ENCODE peak calls at places on chromosome 17, in eight cellular contexts. U, J, Z, L, D, A, M and E are unnamed samples.

GRCh38 chr17:4588862-4589625 is 4.7 kb downstream of the SMTNL2 start:
- DNase-seq in U (no peak), J (no peak), Z (no peak), L (no peak), D (no peak), A (no peak), M (no peak), E (no peak)

GRCh38 chr17:79388556-79389295 is 222.1 kb downstream of the RBFOX3 start:
- DNase-seq in U (peak), J (no peak), Z (peak), L (peak), D (peak), A (peak), M (peak), E (peak)

GRCh38 chr17:69286257-69286656 is 40.7 kb downstream of the ABCA5 start:
- DNase-seq in U (peak), J (no peak), Z (peak), L (no peak), D (no peak), A (no peak), M (peak), E (no peak)

GRCh38 chr17:68600881-68601564 is at the start of gene FAM20A:
- DNase-seq in U (no peak), J (no peak), Z (no peak), L (no peak), D (peak), A (no peak), M (no peak), E (peak)

GRCh38 chr17:36149296-36149820 is 27.1 kb downstream of the TBC1D3B start:
- DNase-seq in U (no peak), J (peak), Z (no peak), L (peak), D (no peak), A (no peak), M (no peak), E (no peak)

GRCh38 chr17:18925187-18925586 is 26.8 kb upstream of the SLC5A10 start:
- DNase-seq in U (no peak), J (no peak), Z (no peak), L (no peak), D (no peak), A (peak), M (no peak), E (no peak)

GRCh38 chr17:16052486-16052885 is 52.9 kb downstream of the TTC19 start:
- DNase-seq in U (no peak), J (no peak), Z (no peak), L (no peak), D (no peak), A (no peak), M (no peak), E (no peak)

GRCh38 chr17:2396568-2397246 is 4.2 kb downstream of the MNT start:
- DNase-seq in U (peak), J (peak), Z (peak), L (peak), D (peak), A (peak), M (peak), E (peak)

GRCh38 chr17:68909066-68909465 is 46.1 kb downstream of the ABCA8 start:
- DNase-seq in U (peak), J (peak), Z (peak), L (peak), D (no peak), A (peak), M (peak), E (no peak)

GRCh38 chr17:222172-222571 is 40.7 kb upstream of the DOC2B start:
- DNase-seq in U (no peak), J (no peak), Z (no peak), L (no peak), D (no peak), A (no peak), M (no peak), E (no peak)

GRCh38 chr17:37743875-37744632 is 805 bp downstream of the HNF1B start:
- DNase-seq in U (no peak), J (no peak), Z (no peak), L (no peak), D (peak), A (no peak), M (peak), E (peak)
- TF ChIP-seq CTCF in U (no peak), J (no peak), Z (no peak), L (no peak), D (no peak), A (no peak), M (no peak), E (no peak)

GRCh38 chr17:30956764-30957374 is 14.0 kb upstream of the RNF135 start:
- DNase-seq in U (no peak), J (no peak), Z (no peak), L (no peak), D (peak), A (no peak), M (no peak), E (no peak)
- TF ChIP-seq CTCF in U (no peak), J (no peak), Z (no peak), L (no peak), D (no peak), A (peak), M (no peak), E (no peak)

DNA sequence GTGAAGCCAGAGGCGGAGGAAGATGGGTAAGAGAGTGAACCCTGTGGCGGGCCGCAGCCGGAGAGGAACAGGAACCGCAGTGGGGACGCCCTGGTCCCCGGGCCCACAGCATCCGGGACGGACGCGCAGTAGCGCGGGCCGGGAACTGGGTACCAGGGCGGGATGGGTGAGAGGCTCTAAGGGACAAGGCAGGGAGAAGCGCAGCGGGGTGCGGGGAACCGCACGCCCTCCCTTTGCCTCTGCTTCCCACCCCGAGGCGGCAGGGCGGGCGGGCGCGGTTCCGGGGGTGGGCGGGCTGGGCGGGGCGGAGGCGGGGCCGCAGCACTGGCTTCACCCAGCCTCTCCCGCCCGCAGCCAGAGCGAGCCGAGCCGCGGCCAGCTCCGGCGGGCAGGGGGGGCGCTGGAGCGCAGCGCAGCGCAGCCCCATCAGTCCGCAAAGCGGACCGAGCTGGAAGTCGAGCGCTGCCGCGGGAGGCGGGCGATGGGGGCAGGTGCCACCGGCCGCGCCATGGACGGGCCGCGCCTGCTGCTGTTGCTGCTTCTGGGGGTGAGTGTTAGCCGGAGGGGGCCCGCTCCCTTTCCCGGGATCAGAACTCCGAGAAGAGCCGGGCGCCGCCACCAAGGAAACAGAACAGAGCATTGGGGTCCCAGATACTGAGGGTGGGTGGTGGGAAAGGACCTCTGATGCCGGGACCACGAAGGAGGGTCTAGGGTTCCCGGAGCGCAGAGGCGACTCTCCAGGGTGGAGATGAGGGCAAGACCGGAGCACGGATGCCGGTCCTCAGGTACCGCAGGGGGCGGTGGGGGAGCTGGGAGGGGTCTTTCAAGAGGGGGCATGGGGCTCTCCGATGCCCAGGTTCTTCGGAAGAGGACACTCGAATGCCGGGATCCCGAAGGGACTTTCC is at the start of gene NGFR:
- DNase-seq in U (peak), J (no peak), Z (no peak), L (peak), D (peak), A (peak), M (peak), E (peak)
- TF ChIP-seq CTCF in U (peak), J (no peak), Z (peak), L (no peak), D (peak), A (peak), M (peak), E (no peak)

GRCh38 chr17:8223356-8224063 is 13.1 kb upstream of the AURKB start:
- DNase-seq in U (peak), J (peak), Z (no peak), L (peak), D (peak), A (peak), M (peak), E (peak)
- TF ChIP-seq CTCF in U (no peak), J (no peak), Z (no peak), L (peak), D (peak), A (peak), M (peak), E (no peak)

GRCh38 chr17:17401271-17401781 is 75.5 kb upstream of the MED9 start:
- DNase-seq in U (no peak), J (no peak), Z (no peak), L (peak), D (peak), A (peak), M (peak), E (no peak)
- TF ChIP-seq CTCF in U (no peak), J (no peak), Z (peak), L (peak), D (peak), A (peak), M (peak), E (no peak)

GRCh38 chr17:41962111-41962510 is 4.5 kb upstream of the CNP start:
- DNase-seq in U (no peak), J (no peak), Z (no peak), L (no peak), D (no peak), A (peak), M (no peak), E (no peak)

GRCh38 chr17:41959030-41959335 is 7.6 kb upstream of the CNP start:
- DNase-seq in U (no peak), J (no peak), Z (no peak), L (no peak), D (no peak), A (no peak), M (no peak), E (no peak)

GRCh38 chr17:41957869-41958231 is 8.7 kb upstream of the CNP start:
- DNase-seq in U (no peak), J (no peak), Z (no peak), L (no peak), D (no peak), A (no peak), M (no peak), E (no peak)

GRCh38 chr17:41957058-41957868 is 9.3 kb upstream of the CNP start:
- DNase-seq in U (no peak), J (no peak), Z (no peak), L (peak), D (peak), A (no peak), M (no peak), E (peak)

DNA sequence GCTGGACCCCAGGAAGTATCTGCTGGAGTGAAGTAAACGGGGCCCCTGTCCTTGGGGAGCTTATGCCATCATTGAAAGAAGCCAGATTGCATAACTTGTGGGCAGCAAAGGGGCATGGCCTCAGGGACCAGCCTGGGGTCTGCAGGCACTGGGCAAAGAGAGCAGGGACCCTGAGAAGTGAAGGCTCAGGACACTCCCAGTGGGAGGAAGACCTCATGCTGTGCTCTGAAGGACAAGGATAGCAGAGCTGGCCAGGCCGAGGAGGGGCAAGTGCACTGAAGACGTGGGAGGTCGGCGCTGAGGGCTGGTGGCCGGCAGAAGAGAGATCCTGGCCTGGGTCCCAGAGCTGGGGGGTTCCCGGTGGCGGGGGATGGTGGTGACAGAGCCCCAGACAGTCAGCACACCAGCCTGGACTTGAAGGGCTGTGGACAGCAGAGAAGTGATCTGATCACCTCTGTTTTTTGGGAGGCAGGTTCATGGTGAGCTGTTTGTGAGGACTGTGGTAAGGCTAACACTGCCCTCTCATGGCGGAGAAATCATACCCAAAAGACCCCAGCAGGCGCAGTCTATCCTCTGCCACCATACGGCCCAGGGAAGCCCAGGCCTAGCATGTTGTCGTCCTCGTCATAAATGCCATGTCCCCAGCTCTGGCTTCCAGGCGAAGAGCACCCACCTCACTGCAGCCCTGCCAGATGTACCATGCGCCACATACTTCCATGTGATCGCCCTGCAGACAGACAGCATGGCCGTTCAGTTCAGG is 7.1 kb upstream of the CNP start:
- DNase-seq in U (no peak), J (no peak), Z (no peak), L (peak), D (peak), A (peak), M (peak), E (peak)
- TF ChIP-seq CTCF in U (peak), J (no peak), Z (peak), L (peak), D (peak), A (peak), M (peak), E (peak)

GRCh38 chr17:44326867-44327444 is 2.3 kb upstream of the SLC25A39 start:
- DNase-seq in U (peak), J (peak), Z (peak), L (peak), D (peak), A (peak), M (peak), E (peak)

GRCh38 chr17:44324092-44324570 is 492 bp downstream of the SLC25A39 start:
- DNase-seq in U (no peak), J (no peak), Z (no peak), L (no peak), D (no peak), A (no peak), M (peak), E (no peak)

GRCh38 chr17:44322236-44322895 is 2.3 kb downstream of the SLC25A39 start:
- DNase-seq in U (no peak), J (no peak), Z (no peak), L (no peak), D (no peak), A (no peak), M (no peak), E (no peak)

GRCh38 chr17:44323359-44324091 is 1.1 kb downstream of the SLC25A39 start:
- DNase-seq in U (no peak), J (no peak), Z (no peak), L (no peak), D (peak), A (no peak), M (no peak), E (no peak)

DNA sequence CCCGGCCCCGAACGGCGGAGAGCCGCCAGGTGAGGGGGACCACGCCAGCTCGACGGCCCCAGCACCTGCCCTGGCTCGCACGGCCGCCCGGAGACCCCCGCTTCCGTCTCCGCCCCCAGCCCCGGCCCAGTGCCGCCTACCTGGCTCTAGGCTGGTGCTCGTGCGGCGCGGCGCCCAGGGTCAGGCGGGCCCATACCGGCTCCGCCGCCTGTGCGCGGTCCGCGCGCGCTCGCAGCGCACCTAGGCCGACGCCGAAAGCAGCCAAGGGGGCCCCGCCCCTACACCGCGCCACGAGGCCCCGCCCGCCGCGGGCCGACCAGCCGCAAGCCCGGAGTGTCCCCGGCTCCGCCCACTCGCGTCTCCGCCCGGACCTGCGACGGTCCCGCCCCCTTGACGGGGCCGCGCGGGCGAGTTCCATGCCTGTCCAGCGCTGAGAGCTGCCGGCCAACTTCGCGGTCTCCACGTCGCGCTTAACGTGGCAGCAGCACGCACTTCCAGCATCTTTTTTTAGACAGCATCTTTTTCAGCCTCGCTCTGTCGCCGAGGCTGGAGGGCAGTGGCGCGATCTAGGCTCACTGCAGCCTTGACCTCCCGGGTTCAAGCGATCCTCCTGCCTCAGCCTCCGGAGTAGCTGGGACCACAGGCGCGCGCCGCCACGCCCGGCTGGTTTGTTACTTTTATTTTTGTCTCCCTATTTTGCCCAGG is at the start of gene SLC25A39:
- DNase-seq in U (peak), J (peak), Z (peak), L (peak), D (peak), A (peak), M (peak), E (peak)
- TF ChIP-seq CTCF in U (no peak), J (no peak), Z (peak), L (no peak), D (no peak), A (no peak), M (no peak), E (no peak)